ENCODE peak calls at places on chromosome 1, in nine cellular contexts. R is tibial artery, K is uterus, O is body of pancreas, U is hepatocyte, D is tibial nerve, B is stomach, C is heart left ventricle, G is lung. W is an unnamed sample.

GRCh38 chr1:43655953-43656352 is 6.0 kb downstream of the KDM4A start:
- DNase-seq in O (no peak), U (no peak), G (no peak), K (no peak), D (no peak), R (no peak), C (no peak), B (no peak), W (no peak)

GRCh38 chr1:117572546-117572945 is 33.3 kb upstream of the TENT5C start:
- DNase-seq in R (no peak), C (peak; percentile 12), O (no peak), U (no peak), D (no peak), G (no peak), K (peak; percentile 5), B (peak; percentile 39), W (no peak)

GRCh38 chr1:115650961-115651360 is 9.2 kb downstream of the VANGL1 start:
- DNase-seq in U (no peak), D (no peak), C (no peak), O (no peak), B (no peak), K (no peak), R (no peak), G (no peak), W (no peak)

GRCh38 chr1:36829951-36830350 is 204.4 kb downstream of the GRIK3 start:
- DNase-seq in D (no peak), K (no peak), U (no peak), R (no peak), B (no peak), O (no peak), G (no peak), C (no peak), W (no peak)

GRCh38 chr1:221567859-221568507 is 173.9 kb downstream of the DUSP10 start:
- DNase-seq in G (no peak), O (no peak), R (no peak), B (no peak), K (no peak), C (no peak), D (no peak), U (no peak), W (no peak)

GRCh38 chr1:151368745-151369610 is 3.5 kb downstream of the SELENBP1 start:
- DNase-seq in D (no peak), O (no peak), B (peak; percentile 61), K (no peak), U (no peak), C (no peak), R (no peak), G (no peak), W (no peak)

GRCh38 chr1:94927405-94928175 is 680 bp upstream of the CNN3 start:
- DNase-seq in D (no peak), G (peak; percentile 38), R (no peak), U (no peak), B (no peak), K (peak; percentile 65), C (no peak), O (peak; percentile 57), W (no peak)

GRCh38 chr1:117162806-117163205 is 41.3 kb upstream of the TRIM45 start:
- DNase-seq in D (no peak), O (no peak), R (no peak), G (no peak), K (no peak), C (no peak), B (no peak), U (no peak), W (no peak)

GRCh38 chr1:41476807-41477361 is 7.6 kb downstream of the EDN2 start:
- DNase-seq in G (no peak), K (peak; percentile 29), D (no peak), U (no peak), O (peak; percentile 94), R (no peak), B (peak; percentile 79), C (no peak), W (no peak)

GRCh38 chr1:27296773-27297214 is 25.2 kb upstream of the TMEM222 start:
- DNase-seq in C (peak; percentile 70), K (peak; percentile 63), O (peak; percentile 64), U (peak; percentile 82), D (peak; percentile 43), R (peak; percentile 76), G (peak; percentile 73), B (peak; percentile 70), W (peak; percentile 82)

GRCh38 chr1:241213147-241213546 is 143.9 kb downstream of the RGS7 start:
- DNase-seq in G (no peak), C (no peak), K (no peak), D (no peak), O (no peak), R (no peak), U (peak; percentile 39), B (no peak), W (no peak)

GRCh38 chr1:153842006-153842471 is 66.8 kb downstream of the SLC27A3 start:
- DNase-seq in U (no peak), D (no peak), R (no peak), G (no peak), K (no peak), O (no peak), C (no peak), B (no peak), W (no peak)

GRCh38 chr1:55131218-55131617 is 83.9 kb downstream of the USP24 start:
- DNase-seq in R (no peak), O (no peak), C (no peak), G (no peak), U (no peak), K (no peak), D (no peak), B (no peak), W (no peak)

GRCh38 chr1:168794057-168794456 is 65.1 kb upstream of the DPT start:
- DNase-seq in D (no peak), R (no peak), O (no peak), K (no peak), C (no peak), U (no peak), B (no peak), G (no peak), W (no peak)

GRCh38 chr1:182720465-182720864 is 36.1 kb upstream of the RGS8 start:
- DNase-seq in U (no peak), R (no peak), O (no peak), B (no peak), G (no peak), C (no peak), K (no peak), D (no peak), W (no peak)

GRCh38 chr1:90558126-90558525 is 159.0 kb downstream of the BARHL2 start:
- DNase-seq in O (no peak), C (no peak), B (no peak), R (no peak), K (no peak), G (no peak), U (no peak), D (no peak), W (no peak)

GRCh38 chr1:10105484-10105883 is 72.7 kb downstream of the UBE4B start:
- DNase-seq in C (peak; percentile 46), B (no peak), U (no peak), K (no peak), D (no peak), O (no peak), R (no peak), G (no peak), W (no peak)

GRCh38 chr1:156500847-156501686 is 492 bp upstream of the MEF2D start:
- DNase-seq in B (peak; percentile 95), U (peak; percentile 99), C (peak; percentile 96), O (peak; percentile 95), R (peak; percentile 97), G (peak; percentile 94), K (peak; percentile 94), D (peak; percentile 88), W (peak; percentile 95)
- H3K27ac ChIP-seq in B (peak overlapping the region; percentile 100), U (peak overlapping the region; percentile 100), C (peak overlapping the region; percentile 100), O (peak overlapping the region; percentile 99), R (peak overlapping the region; percentile 100), G (peak overlapping the region; percentile 100), K (peak overlapping the region; percentile 100), D (peak overlapping the region; percentile 99), W (peak overlapping the region; percentile 100)

GRCh38 chr1:79920970-79921669 is 914.6 kb upstream of the ADGRL4 start:
- DNase-seq in K (no peak), B (no peak), C (no peak), G (no peak), D (no peak), O (no peak), R (no peak), U (no peak), W (no peak)
- H3K4me3 ChIP-seq in K (no peak overlapping the region), B (no peak overlapping the region), C (no peak overlapping the region), G (no peak overlapping the region), D (no peak overlapping the region), O (no peak overlapping the region), R (no peak overlapping the region), U (no peak overlapping the region), W (no peak overlapping the region)

GRCh38 chr1:59776960-59777852 is 37.5 kb upstream of the HOOK1 start:
- DNase-seq in D (no peak), U (no peak), R (no peak), B (no peak), G (no peak), C (no peak), K (no peak), O (no peak), W (no peak)

GRCh38 chr1:59775480-59775879 is 39.3 kb upstream of the HOOK1 start:
- DNase-seq in B (no peak), G (no peak), R (no peak), D (no peak), K (no peak), O (no peak), C (no peak), U (no peak), W (no peak)

DNA sequence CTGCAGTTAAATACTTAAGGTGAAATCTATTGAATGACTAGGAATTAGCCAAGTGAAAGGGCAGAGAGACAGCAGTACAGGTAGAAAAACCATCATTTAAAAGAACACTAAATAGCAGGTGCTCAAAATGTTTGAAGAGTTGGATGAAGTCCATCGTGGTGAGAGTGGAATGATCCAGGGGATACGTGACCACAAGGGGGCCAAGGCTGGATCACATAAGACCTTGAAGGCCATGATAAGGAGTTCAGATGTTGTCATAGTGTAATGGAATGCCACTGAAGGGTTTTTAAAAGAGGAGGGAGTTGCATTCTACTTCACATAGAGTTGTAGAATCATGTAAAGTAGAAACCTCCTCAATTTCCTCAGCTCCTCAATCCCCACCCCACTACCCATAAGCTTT is 34.8 kb upstream of the HOOK1 start:
- DNase-seq in B (no peak), D (no peak), R (no peak), K (no peak), G (no peak), C (no peak), O (no peak), U (no peak), W (no peak)
- TF ChIP-seq CTCF in B (no peak), D (no peak), R (no peak), K (no peak), G (no peak), C (no peak), O (no peak), U (no peak), W (no peak)

DNA sequence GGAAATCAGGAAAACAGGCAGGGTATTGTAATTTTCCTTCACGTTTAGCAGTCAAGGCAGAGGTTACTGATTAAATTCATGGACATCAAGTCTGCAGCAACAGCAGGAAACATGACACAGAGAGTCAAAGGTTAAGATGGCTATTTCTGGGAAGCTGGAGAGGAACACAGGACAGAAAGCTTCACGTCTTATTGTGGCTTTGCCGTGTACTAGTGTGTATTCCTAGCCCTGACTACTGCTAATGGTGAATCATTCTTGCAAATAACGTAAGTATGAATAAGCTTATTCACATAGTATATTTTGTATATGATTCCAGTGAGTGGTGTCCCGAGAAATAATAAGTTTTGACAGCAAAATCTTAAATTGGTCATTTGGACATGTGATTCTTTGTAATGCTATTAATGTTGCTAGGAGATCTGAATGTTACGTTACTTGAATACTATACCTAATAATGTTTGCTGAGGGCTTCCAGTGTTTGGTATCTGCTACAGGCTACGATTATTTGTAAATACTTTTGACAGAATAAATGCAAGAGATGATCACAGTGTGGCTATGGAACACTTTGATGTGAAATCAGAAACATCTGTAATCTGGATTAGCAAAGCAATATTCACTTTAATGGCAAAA is 77.4 kb downstream of the DISP1 start:
- DNase-seq in K (no peak), G (no peak), O (no peak), C (no peak), D (no peak), B (no peak), R (no peak), U (peak; percentile 28), W (no peak)
- H3K27ac ChIP-seq in K (no peak overlapping the region), G (no peak overlapping the region), O (no peak overlapping the region), C (peak overlapping the region; percentile 2), D (no peak overlapping the region), B (no peak overlapping the region), R (no peak overlapping the region), U (peak overlapping the region; percentile 53), W (no peak overlapping the region)

W was measured in right atrium auricular region.